ENCODE peak calls at places on chromosomes 16 and 17, in five cellular contexts. One of them, this sample, is unnamed.

GRCh38 chr17:31475378-31476162 is 84.1 kb downstream of the RAB11FIP4 start:
- DNase-seq in CD8-positive, alpha-beta T cell: no peak
- DNase-seq in right lobe of liver: peak; percentile 68
- DNase-seq in mucosa of descending colon: no peak
- DNase-seq in IMR-90: no peak
- DNase-seq in this sample: no peak

GRCh38 chr17:43615952-43616351 is 45.8 kb downstream of the MEOX1 start:
- DNase-seq in mucosa of descending colon: no peak
- DNase-seq in IMR-90: no peak
- DNase-seq in CD8-positive, alpha-beta T cell: no peak
- DNase-seq in right lobe of liver: no peak
- DNase-seq in this sample: no peak

GRCh38 chr16:57475711-57476339 is 10.5 kb downstream of the DOK4 start:
- DNase-seq in right lobe of liver: no peak
- DNase-seq in mucosa of descending colon: no peak
- DNase-seq in CD8-positive, alpha-beta T cell: peak; percentile 80
- DNase-seq in IMR-90: peak; percentile 33
- DNase-seq in this sample: peak; percentile 85

GRCh38 chr16:19844945-19845641 is 39.6 kb downstream of the GPRC5B start:
- DNase-seq in right lobe of liver: no peak
- DNase-seq in CD8-positive, alpha-beta T cell: no peak
- DNase-seq in IMR-90: peak; percentile 92
- DNase-seq in mucosa of descending colon: peak; percentile 6
- DNase-seq in this sample: no peak

GRCh38 chr17:4710693-4711634 is 532 bp downstream of the ARRB2 start:
- DNase-seq in right lobe of liver: peak; percentile 75
- DNase-seq in IMR-90: no peak
- DNase-seq in mucosa of descending colon: peak; percentile 38
- DNase-seq in CD8-positive, alpha-beta T cell: peak; percentile 80
- DNase-seq in this sample: peak; percentile 87

GRCh38 chr17:65848751-65849150 is 287.3 kb upstream of the AXIN2 start:
- DNase-seq in IMR-90: no peak
- DNase-seq in right lobe of liver: no peak
- DNase-seq in mucosa of descending colon: no peak
- DNase-seq in CD8-positive, alpha-beta T cell: no peak
- DNase-seq in this sample: no peak

GRCh38 chr16:22642689-22643088 is 132.0 kb downstream of the NPIPB5 start:
- DNase-seq in IMR-90: no peak
- DNase-seq in CD8-positive, alpha-beta T cell: no peak
- DNase-seq in right lobe of liver: no peak
- DNase-seq in mucosa of descending colon: no peak
- DNase-seq in this sample: no peak

GRCh38 chr16:19520861-19521331 is 1.0 kb downstream of the GDE1 start:
- DNase-seq in right lobe of liver: no peak
- DNase-seq in IMR-90: peak; percentile 54
- DNase-seq in mucosa of descending colon: peak; percentile 63
- DNase-seq in CD8-positive, alpha-beta T cell: no peak
- DNase-seq in this sample: no peak

GRCh38 chr17:45265823-45266222 is 3.9 kb upstream of the SPATA32 start:
- DNase-seq in CD8-positive, alpha-beta T cell: no peak
- DNase-seq in IMR-90: peak; percentile 87
- DNase-seq in right lobe of liver: no peak
- DNase-seq in mucosa of descending colon: peak; percentile 72
- DNase-seq in this sample: no peak

GRCh38 chr17:45851873-45852272 is 7.2 kb downstream of the SPPL2C start:
- DNase-seq in CD8-positive, alpha-beta T cell: no peak
- DNase-seq in mucosa of descending colon: no peak
- DNase-seq in IMR-90: no peak
- DNase-seq in right lobe of liver: no peak
- DNase-seq in this sample: no peak

GRCh38 chr16:64773184-64773583 is 348.7 kb downstream of the CDH11 start:
- DNase-seq in IMR-90: no peak
- DNase-seq in CD8-positive, alpha-beta T cell: no peak
- DNase-seq in mucosa of descending colon: no peak
- DNase-seq in right lobe of liver: no peak
- DNase-seq in this sample: no peak

GRCh38 chr16:10308305-10309193 is 77.3 kb upstream of the ATF7IP2 start:
- DNase-seq in CD8-positive, alpha-beta T cell: no peak
- DNase-seq in mucosa of descending colon: no peak
- DNase-seq in right lobe of liver: no peak
- DNase-seq in IMR-90: no peak
- DNase-seq in this sample: no peak

GRCh38 chr17:45223541-45224528 is 2.1 kb downstream of the FMNL1 start:
- DNase-seq in IMR-90: no peak
- DNase-seq in right lobe of liver: no peak
- DNase-seq in CD8-positive, alpha-beta T cell: peak; percentile 64
- DNase-seq in mucosa of descending colon: no peak
- DNase-seq in this sample: no peak

GRCh38 chr16:278863-279366 is 1.5 kb upstream of the ARHGDIG start:
- DNase-seq in CD8-positive, alpha-beta T cell: no peak
- DNase-seq in right lobe of liver: no peak
- DNase-seq in mucosa of descending colon: no peak
- DNase-seq in IMR-90: peak; percentile 17
- DNase-seq in this sample: no peak

GRCh38 chr17:13597723-13598347 is 3.9 kb downstream of the HS3ST3A1 start:
- DNase-seq in IMR-90: peak; percentile 64
- DNase-seq in right lobe of liver: no peak
- DNase-seq in mucosa of descending colon: peak; percentile 56
- DNase-seq in CD8-positive, alpha-beta T cell: peak; percentile 56
- DNase-seq in this sample: no peak

GRCh38 chr16:57479422-57480126 is 6.7 kb downstream of the DOK4 start:
- DNase-seq in right lobe of liver: no peak
- DNase-seq in IMR-90: peak; percentile 54
- DNase-seq in mucosa of descending colon: peak; percentile 80
- DNase-seq in CD8-positive, alpha-beta T cell: no peak
- DNase-seq in this sample: no peak

GRCh38 chr16:9408297-9408696 is 316.9 kb downstream of the HAPSTR1 start:
- DNase-seq in right lobe of liver: no peak
- DNase-seq in mucosa of descending colon: no peak
- DNase-seq in CD8-positive, alpha-beta T cell: no peak
- DNase-seq in IMR-90: no peak
- DNase-seq in this sample: no peak

GRCh38 chr16:17414421-17414820 is 56.3 kb downstream of the XYLT1 start:
- DNase-seq in mucosa of descending colon: no peak
- DNase-seq in right lobe of liver: no peak
- DNase-seq in IMR-90: no peak
- DNase-seq in CD8-positive, alpha-beta T cell: no peak
- DNase-seq in this sample: no peak

GRCh38 chr17:17999364-18000007 is 26.8 kb downstream of the DRC3 start:
- DNase-seq in IMR-90: peak; percentile 50
- DNase-seq in mucosa of descending colon: no peak
- DNase-seq in right lobe of liver: no peak
- DNase-seq in CD8-positive, alpha-beta T cell: no peak
- DNase-seq in this sample: no peak

GRCh38 chr17:45430738-45431530 is 1.7 kb downstream of the ARHGAP27 start:
- DNase-seq in IMR-90: no peak
- DNase-seq in CD8-positive, alpha-beta T cell: no peak
- DNase-seq in right lobe of liver: peak; percentile 62
- DNase-seq in mucosa of descending colon: peak; percentile 80
- DNase-seq in this sample: peak; percentile 87

GRCh38 chr16:89955001-89955685 is 6.6 kb downstream of the DEF8 start:
- DNase-seq in mucosa of descending colon: no peak
- DNase-seq in IMR-90: no peak
- DNase-seq in right lobe of liver: no peak
- DNase-seq in CD8-positive, alpha-beta T cell: no peak
- DNase-seq in this sample: no peak

GRCh38 chr17:51828901-51829300 is 329.6 kb downstream of the CA10 start:
- DNase-seq in right lobe of liver: no peak
- DNase-seq in IMR-90: no peak
- DNase-seq in mucosa of descending colon: no peak
- DNase-seq in CD8-positive, alpha-beta T cell: no peak
- DNase-seq in this sample: no peak

GRCh38 chr16:25256821-25257503 is 683 bp downstream of the ZKSCAN2 start:
- DNase-seq in right lobe of liver: no peak
- DNase-seq in CD8-positive, alpha-beta T cell: no peak
- DNase-seq in IMR-90: peak; percentile 15
- DNase-seq in mucosa of descending colon: peak; percentile 24
- DNase-seq in this sample: no peak

GRCh38 chr16:56851671-56852400 is 13.2 kb upstream of the SLC12A3 start:
- DNase-seq in CD8-positive, alpha-beta T cell: no peak
- DNase-seq in IMR-90: peak; percentile 50
- DNase-seq in right lobe of liver: peak; percentile 11
- DNase-seq in mucosa of descending colon: no peak
- DNase-seq in this sample: peak; percentile 48

GRCh38 chr17:8120520-8121443 is 2.5 kb upstream of the ALOXE3 start:
- DNase-seq in CD8-positive, alpha-beta T cell: peak; percentile 69
- DNase-seq in right lobe of liver: peak; percentile 68
- DNase-seq in IMR-90: peak; percentile 69
- DNase-seq in mucosa of descending colon: peak; percentile 64
- DNase-seq in this sample: peak; percentile 88

GRCh38 chr17:81404557-81405165 is 9.4 kb downstream of the BAHCC1 start:
- DNase-seq in CD8-positive, alpha-beta T cell: no peak
- DNase-seq in right lobe of liver: no peak
- DNase-seq in IMR-90: no peak
- DNase-seq in mucosa of descending colon: no peak
- DNase-seq in this sample: no peak

GRCh38 chr17:81403671-81404534 is 8.6 kb downstream of the BAHCC1 start:
- DNase-seq in right lobe of liver: no peak
- DNase-seq in mucosa of descending colon: no peak
- DNase-seq in IMR-90: no peak
- DNase-seq in CD8-positive, alpha-beta T cell: no peak
- DNase-seq in this sample: no peak

GRCh38 chr17:81401727-81402529 is 6.7 kb downstream of the BAHCC1 start:
- DNase-seq in right lobe of liver: no peak
- DNase-seq in mucosa of descending colon: no peak
- DNase-seq in IMR-90: no peak
- DNase-seq in CD8-positive, alpha-beta T cell: no peak
- DNase-seq in this sample: no peak

GRCh38 chr17:81402530-81402941 is 7.3 kb downstream of the BAHCC1 start:
- DNase-seq in IMR-90: no peak
- DNase-seq in mucosa of descending colon: no peak
- DNase-seq in CD8-positive, alpha-beta T cell: no peak
- DNase-seq in right lobe of liver: no peak
- DNase-seq in this sample: no peak

DNA sequence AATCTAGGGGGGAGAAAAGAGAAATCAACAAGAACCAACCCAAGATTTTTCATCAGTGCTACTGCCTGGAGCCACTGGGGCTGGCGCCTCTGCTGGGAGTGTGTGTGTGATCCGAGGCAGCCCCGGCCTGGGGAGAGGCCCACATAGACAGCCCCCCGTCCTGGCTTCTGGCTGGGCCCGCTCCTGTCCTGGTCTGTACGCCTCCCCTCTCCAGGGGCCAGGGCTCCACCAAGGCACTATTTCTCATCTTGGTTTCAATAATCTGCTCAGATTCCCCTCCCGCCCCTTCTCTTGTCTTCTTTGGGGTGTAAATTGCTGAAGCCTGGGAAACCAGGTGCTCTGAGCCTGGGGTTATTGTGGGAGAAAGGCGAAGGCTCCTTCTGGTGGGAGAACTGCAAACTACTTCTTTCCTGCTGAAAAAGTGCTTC is 7.8 kb downstream of the BAHCC1 start:
- DNase-seq in IMR-90: peak; percentile 46
- DNase-seq in mucosa of descending colon: no peak
- DNase-seq in right lobe of liver: no peak
- DNase-seq in CD8-positive, alpha-beta T cell: no peak
- DNase-seq in this sample: no peak
- H3K4me3 ChIP-seq in IMR-90: no peak overlapping the region
- H3K4me3 ChIP-seq in mucosa of descending colon: no peak overlapping the region
- H3K4me3 ChIP-seq in right lobe of liver: no peak overlapping the region
- H3K4me3 ChIP-seq in CD8-positive, alpha-beta T cell: no peak overlapping the region
- H3K4me3 ChIP-seq in this sample: peak overlapping the region; percentile 14

GRCh38 chr16:4617880-4618279 is 3.2 kb upstream of the UBALD1 start:
- DNase-seq in mucosa of descending colon: peak; percentile 19
- DNase-seq in right lobe of liver: no peak
- DNase-seq in CD8-positive, alpha-beta T cell: no peak
- DNase-seq in IMR-90: no peak
- DNase-seq in this sample: no peak
- H3K4me1 ChIP-seq in mucosa of descending colon: peaks cover 21% of the 10 kb centered on the region
- H3K4me1 ChIP-seq in right lobe of liver: peaks cover 2% of the 10 kb centered on the region
- H3K4me1 ChIP-seq in CD8-positive, alpha-beta T cell: peaks cover 44% of the 10 kb centered on the region
- H3K4me1 ChIP-seq in IMR-90: peaks cover 10% of the 10 kb centered on the region
- H3K4me1 ChIP-seq in this sample: peaks cover 14% of the 10 kb centered on the region

GRCh38 chr17:16439303-16439791 is 24.0 kb downstream of the TRPV2 start:
- DNase-seq in IMR-90: no peak
- DNase-seq in mucosa of descending colon: peak; percentile 47
- DNase-seq in right lobe of liver: no peak
- DNase-seq in CD8-positive, alpha-beta T cell: no peak
- DNase-seq in this sample: no peak
- H3K4me3 ChIP-seq in IMR-90: peak overlapping the region; percentile 67
- H3K4me3 ChIP-seq in mucosa of descending colon: peak overlapping the region; percentile 92
- H3K4me3 ChIP-seq in right lobe of liver: peak overlapping the region; percentile 86
- H3K4me3 ChIP-seq in CD8-positive, alpha-beta T cell: peak overlapping the region; percentile 91
- H3K4me3 ChIP-seq in this sample: peak overlapping the region; percentile 98

DNA sequence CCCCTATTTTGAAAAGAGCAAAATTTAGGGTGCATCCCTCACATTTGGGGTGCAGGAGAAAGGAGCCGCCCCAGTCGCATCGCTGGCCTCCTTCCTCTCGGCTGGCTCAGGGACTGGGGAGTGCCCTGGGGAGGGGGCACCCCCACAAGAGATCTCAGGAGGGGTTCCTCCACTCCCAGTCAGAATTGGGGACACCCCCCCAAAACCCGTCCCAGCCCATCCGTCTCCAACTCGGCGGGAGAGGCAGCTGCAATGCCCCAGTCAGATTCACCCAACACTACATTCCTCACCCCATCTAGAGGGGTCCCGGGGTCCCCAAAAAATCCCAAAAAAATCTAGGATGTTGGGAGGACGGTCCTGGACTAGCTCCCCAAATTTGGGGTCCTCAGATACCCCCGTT is 3.4 kb upstream of the BCL6B start:
- DNase-seq in mucosa of descending colon: peak; percentile 11
- DNase-seq in right lobe of liver: no peak
- DNase-seq in IMR-90: no peak
- DNase-seq in CD8-positive, alpha-beta T cell: no peak
- DNase-seq in this sample: peak; percentile 73
- H3K4me1 ChIP-seq in mucosa of descending colon: peaks cover 14% of the 10 kb centered on the region
- H3K4me1 ChIP-seq in right lobe of liver: no peaks in the 10 kb centered on the region
- H3K4me1 ChIP-seq in IMR-90: peaks cover 4% of the 10 kb centered on the region
- H3K4me1 ChIP-seq in CD8-positive, alpha-beta T cell: peaks cover 61% of the 10 kb centered on the region
- H3K4me1 ChIP-seq in this sample: peaks cover 15% of the 10 kb centered on the region